ENCODE peak calls at places on chromosomes 2 and 18, in six cellular contexts. One of them, this sample, is unnamed.

GRCh38 chr2:26521054-26521912 is 43.4 kb upstream of the OTOF start:
- DNase-seq in upper lobe of right lung: peak; percentile 16
- DNase-seq in endothelial cell: peak; percentile 50
- DNase-seq in uterus: no peak
- DNase-seq in psoas muscle: no peak
- DNase-seq in HL-60: no peak
- DNase-seq in this sample: no peak

GRCh38 chr18:45328271-45328670 is 287.0 kb upstream of the SLC14A2 start:
- DNase-seq in uterus: no peak
- DNase-seq in psoas muscle: no peak
- DNase-seq in HL-60: no peak
- DNase-seq in endothelial cell: no peak
- DNase-seq in upper lobe of right lung: no peak
- DNase-seq in this sample: no peak

GRCh38 chr2:56565143-56565542 is 381.4 kb downstream of the CCDC85A start:
- DNase-seq in endothelial cell: no peak
- DNase-seq in psoas muscle: no peak
- DNase-seq in uterus: no peak
- DNase-seq in HL-60: no peak
- DNase-seq in upper lobe of right lung: no peak
- DNase-seq in this sample: no peak

GRCh38 chr18:74268933-74269620 is 22.7 kb downstream of the CYB5A start:
- DNase-seq in upper lobe of right lung: no peak
- DNase-seq in psoas muscle: no peak
- DNase-seq in HL-60: no peak
- DNase-seq in uterus: no peak
- DNase-seq in endothelial cell: no peak
- DNase-seq in this sample: no peak

GRCh38 chr2:136360790-136361189 is 242.8 kb upstream of the CXCR4 start:
- DNase-seq in HL-60: no peak
- DNase-seq in psoas muscle: no peak
- DNase-seq in upper lobe of right lung: no peak
- DNase-seq in endothelial cell: no peak
- DNase-seq in uterus: no peak
- DNase-seq in this sample: no peak

GRCh38 chr18:11146238-11146946 is 3.0 kb downstream of the PIEZO2 start:
- DNase-seq in endothelial cell: no peak
- DNase-seq in psoas muscle: no peak
- DNase-seq in HL-60: no peak
- DNase-seq in upper lobe of right lung: no peak
- DNase-seq in uterus: no peak
- DNase-seq in this sample: no peak

GRCh38 chr2:180625006-180625844 is 355.2 kb upstream of the UBE2E3 start:
- DNase-seq in HL-60: no peak
- DNase-seq in endothelial cell: no peak
- DNase-seq in upper lobe of right lung: no peak
- DNase-seq in uterus: no peak
- DNase-seq in psoas muscle: no peak
- DNase-seq in this sample: no peak

GRCh38 chr2:119756837-119757236 is 2.9 kb upstream of the PTPN4 start:
- DNase-seq in psoas muscle: peak; percentile 78
- DNase-seq in endothelial cell: no peak
- DNase-seq in HL-60: no peak
- DNase-seq in upper lobe of right lung: no peak
- DNase-seq in uterus: no peak
- DNase-seq in this sample: no peak

GRCh38 chr2:241701405-241702154 is at the start of gene ING5:
- DNase-seq in endothelial cell: peak; percentile 98
- DNase-seq in uterus: peak; percentile 97
- DNase-seq in HL-60: peak; percentile 78
- DNase-seq in psoas muscle: peak; percentile 99
- DNase-seq in upper lobe of right lung: peak; percentile 99
- DNase-seq in this sample: peak; percentile 95
- TF ChIP-seq CTCF in endothelial cell: no peak
- TF ChIP-seq CTCF in uterus: no peak
- TF ChIP-seq CTCF in HL-60: no peak
- TF ChIP-seq CTCF in psoas muscle: no peak
- TF ChIP-seq CTCF in upper lobe of right lung: no peak
- TF ChIP-seq CTCF in this sample: peak; percentile 12

GRCh38 chr2:152099655-152100050 is 809 bp upstream of the CACNB4 start:
- DNase-seq in upper lobe of right lung: no peak
- DNase-seq in HL-60: no peak
- DNase-seq in endothelial cell: no peak
- DNase-seq in psoas muscle: no peak
- DNase-seq in uterus: no peak
- DNase-seq in this sample: no peak
- TF ChIP-seq CTCF in upper lobe of right lung: no peak
- TF ChIP-seq CTCF in HL-60: no peak
- TF ChIP-seq CTCF in endothelial cell: no peak
- TF ChIP-seq CTCF in psoas muscle: no peak
- TF ChIP-seq CTCF in uterus: no peak
- TF ChIP-seq CTCF in this sample: no peak

DNA sequence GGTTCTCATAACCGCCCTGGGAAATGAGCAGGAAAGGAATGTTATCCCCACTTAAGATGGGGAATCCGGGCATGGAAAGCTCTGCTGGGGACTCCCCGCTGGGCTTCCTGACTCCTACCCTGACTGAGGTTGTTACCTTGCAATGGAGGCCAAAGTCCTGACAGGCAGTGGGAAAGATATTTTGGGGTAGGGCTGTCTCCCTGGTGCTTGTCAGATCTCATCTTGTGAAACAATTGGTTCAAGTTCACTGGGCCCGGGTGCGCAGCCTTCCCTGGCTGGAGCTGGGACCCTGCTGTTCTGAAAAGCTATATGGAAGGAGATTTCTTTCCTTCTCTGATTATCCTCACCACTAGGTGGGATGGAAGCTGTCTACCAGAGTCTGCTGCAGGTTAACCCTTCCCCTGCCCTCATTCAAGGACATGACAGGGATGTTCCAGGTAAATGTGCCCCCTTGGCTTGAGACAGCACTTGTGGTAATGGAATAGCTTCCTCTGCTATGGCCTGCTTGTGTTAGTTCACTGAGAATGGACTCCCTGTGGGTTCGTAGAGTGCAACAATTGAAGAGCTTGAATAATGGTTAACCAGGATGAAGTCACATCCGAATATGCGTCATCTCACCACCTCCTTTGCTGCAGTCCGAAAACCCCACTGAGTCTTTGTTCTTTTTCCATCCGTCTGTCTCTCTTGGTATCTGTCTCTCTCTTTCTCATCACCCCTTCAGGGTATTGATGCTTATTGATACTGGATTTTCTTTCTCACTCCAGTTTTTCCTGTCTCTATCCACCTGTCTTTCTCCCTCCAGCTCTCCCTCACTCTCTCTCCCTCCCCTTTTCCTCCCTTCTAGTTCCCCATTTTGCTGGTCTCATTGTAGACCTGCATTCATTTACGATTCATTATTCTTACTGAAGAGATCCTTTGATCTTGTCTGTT is 67.8 kb upstream of the EPAS1 start:
- DNase-seq in HL-60: no peak
- DNase-seq in upper lobe of right lung: no peak
- DNase-seq in uterus: no peak
- DNase-seq in psoas muscle: no peak
- DNase-seq in endothelial cell: no peak
- DNase-seq in this sample: no peak
- TF ChIP-seq CTCF in HL-60: no peak
- TF ChIP-seq CTCF in upper lobe of right lung: no peak
- TF ChIP-seq CTCF in uterus: no peak
- TF ChIP-seq CTCF in psoas muscle: no peak
- TF ChIP-seq CTCF in endothelial cell: no peak
- TF ChIP-seq CTCF in this sample: no peak

GRCh38 chr2:37993135-37993534 is 68.0 kb downstream of the RMDN2 start:
- DNase-seq in psoas muscle: no peak
- DNase-seq in HL-60: no peak
- DNase-seq in upper lobe of right lung: no peak
- DNase-seq in uterus: no peak
- DNase-seq in endothelial cell: no peak
- DNase-seq in this sample: no peak
- TF ChIP-seq CTCF in psoas muscle: no peak
- TF ChIP-seq CTCF in HL-60: no peak
- TF ChIP-seq CTCF in upper lobe of right lung: no peak
- TF ChIP-seq CTCF in uterus: peak; percentile 14
- TF ChIP-seq CTCF in endothelial cell: peak; percentile 17
- TF ChIP-seq CTCF in this sample: no peak

This sample was measured in progenitor cell of endocrine pancreas.